ENCODE peak calls at places on chromosomes 1 and 21, in six cellular contexts. S is ELR, G is RCC 7860, N is fibroblast of villous mesenchyme, C is WERI-Rb-1, R is GM13977. I is an unnamed sample.

GRCh38 chr1:55789466-55789865 is 574.3 kb upstream of the USP24 start:
- DNase-seq in C (no peak), N (no peak), S (no peak), G (peak), R (no peak), I (no peak)

GRCh38 chr1:193275773-193276172 is 89.4 kb upstream of the B3GALT2 start:
- DNase-seq in N (no peak), S (peak), C (peak), R (no peak), G (no peak), I (no peak)

GRCh38 chr1:43890815-43891214 is 42.8 kb upstream of the ARTN start:
- DNase-seq in N (peak), S (peak), R (no peak), C (no peak), G (no peak), I (no peak)

GRCh38 chr1:246592695-246593094 is 26.4 kb downstream of the CNST start:
- DNase-seq in C (no peak), S (peak), N (peak), R (no peak), G (no peak), I (no peak)

GRCh38 chr1:170503691-170504090 is 28.3 kb upstream of the GORAB start:
- DNase-seq in G (no peak), N (no peak), C (no peak), R (no peak), S (no peak), I (no peak)

GRCh38 chr1:37764888-37765441 is at the start of gene EPHA10:
- DNase-seq in G (no peak), C (peak), S (no peak), N (no peak), R (no peak), I (no peak)

GRCh38 chr1:9149837-9150581 is 21.1 kb upstream of the GPR157 start:
- DNase-seq in C (no peak), S (no peak), G (no peak), R (no peak), N (no peak), I (no peak)

GRCh38 chr1:156556354-156556753 is 16.0 kb downstream of the IQGAP3 start:
- DNase-seq in N (no peak), G (no peak), S (no peak), C (no peak), R (no peak), I (no peak)

GRCh38 chr1:153841463-153841994 is 66.3 kb downstream of the SLC27A3 start:
- DNase-seq in N (peak), G (no peak), S (peak), R (no peak), C (no peak), I (no peak)

GRCh38 chr1:63883494-63884235 is 109.8 kb downstream of the ROR1 start:
- DNase-seq in N (no peak), G (no peak), R (no peak), C (no peak), S (no peak), I (no peak)

GRCh38 chr1:94908190-94908589 is 18.7 kb downstream of the CNN3 start:
- DNase-seq in S (no peak), R (no peak), G (no peak), C (no peak), N (no peak), I (no peak)

GRCh38 chr1:66532798-66533783 is 862 bp upstream of the SGIP1 start:
- DNase-seq in S (peak), N (peak), R (no peak), G (no peak), C (no peak), I (no peak)

GRCh38 chr1:109441105-109441504 is 14.9 kb upstream of the PSMA5 start:
- DNase-seq in N (peak), S (no peak), R (no peak), C (no peak), G (no peak), I (no peak)

GRCh38 chr1:180249725-180250498 is 19.8 kb downstream of the LHX4 start:
- DNase-seq in S (peak), C (no peak), G (no peak), R (no peak), N (no peak), I (no peak)

GRCh38 chr1:58432813-58433668 is 113.5 kb downstream of the OMA1 start:
- DNase-seq in C (peak), R (peak), N (peak), G (peak), S (peak), I (no peak)

GRCh38 chr1:73593804-73594203 is 604.2 kb downstream of the LRRIQ3 start:
- DNase-seq in R (no peak), S (peak), C (no peak), G (no peak), N (no peak), I (no peak)

GRCh38 chr21:37804001-37804400 is 112.3 kb downstream of the KCNJ6 start:
- DNase-seq in C (no peak), R (no peak), N (no peak), S (no peak), G (no peak), I (no peak)

GRCh38 chr21:30695956-30696355 is 22.6 kb downstream of the KRTAP21-3 start:
- DNase-seq in S (no peak), G (no peak), N (no peak), R (no peak), C (no peak), I (no peak)

GRCh38 chr1:222617367-222617951 is 438 bp upstream of the MIA3 start:
- DNase-seq in C (peak), S (peak), N (peak), G (peak), R (peak), I (peak)

GRCh38 chr1:51316113-51316763 is 14.1 kb downstream of the TTC39A start:
- DNase-seq in S (no peak), N (no peak), R (no peak), C (no peak), G (peak), I (no peak)

GRCh38 chr1:20602851-20603450 is 14.1 kb downstream of the CDA start:
- DNase-seq in G (peak), R (no peak), C (no peak), S (peak), N (no peak), I (no peak)

GRCh38 chr1:90850925-90851710 is 134.0 kb upstream of the BARHL2 start:
- DNase-seq in N (peak), R (peak), C (peak), G (peak), S (peak), I (peak)

GRCh38 chr1:76090284-76091180 is 16.0 kb downstream of the ST6GALNAC3 start:
- DNase-seq in C (no peak), N (no peak), R (no peak), G (peak), S (no peak), I (no peak)

GRCh38 chr1:11746092-11746491 is 10.2 kb downstream of the AGTRAP start:
- DNase-seq in S (peak), R (no peak), C (no peak), G (no peak), N (no peak), I (no peak)

GRCh38 chr1:150562384-150563339 is 13.5 kb downstream of the ADAMTSL4 start:
- DNase-seq in N (peak), R (peak), C (no peak), S (peak), G (no peak), I (peak)

GRCh38 chr1:71561206-71561605 is 480.4 kb upstream of the ZRANB2 start:
- DNase-seq in G (no peak), N (no peak), S (peak), C (no peak), R (no peak), I (no peak)

GRCh38 chr1:30287976-30288375 is 435.4 kb downstream of the MATN1 start:
- DNase-seq in N (no peak), S (no peak), G (no peak), C (no peak), R (no peak), I (no peak)

GRCh38 chr21:17742181-17742580 is 77.0 kb downstream of the C21orf91 start:
- DNase-seq in S (no peak), R (no peak), C (no peak), N (no peak), G (no peak), I (no peak)

GRCh38 chr1:116560704-116561490 is 9.9 kb downstream of the CD58 start:
- DNase-seq in S (no peak), N (no peak), R (no peak), G (no peak), C (no peak), I (no peak)

GRCh38 chr1:161726631-161727342 is 5.4 kb downstream of the FCRLB start:
- DNase-seq in C (peak), R (peak), S (peak), N (peak), G (peak), I (peak)

GRCh38 chr1:8443558-8444194 is 125.8 kb downstream of the SLC45A1 start:
- DNase-seq in N (no peak), R (no peak), G (no peak), C (no peak), S (peak), I (no peak)

GRCh38 chr1:216464489-216464888 is 41.2 kb upstream of the USH2A start:
- DNase-seq in S (peak), R (no peak), G (peak), N (peak), C (no peak), I (no peak)

GRCh38 chr1:22350987-22351756 is 100.5 kb upstream of the ZBTB40 start:
- DNase-seq in R (no peak), C (peak), S (no peak), G (no peak), N (no peak), I (no peak)

GRCh38 chr1:168506204-168506819 is 37.5 kb downstream of the XCL2 start:
- DNase-seq in C (no peak), G (peak), N (no peak), R (no peak), S (peak), I (no peak)

GRCh38 chr1:193372553-193372952 is 186.1 kb upstream of the B3GALT2 start:
- DNase-seq in G (no peak), N (no peak), S (no peak), C (no peak), R (no peak), I (no peak)

GRCh38 chr1:225915538-225915991 is 8.5 kb downstream of the PYCR2 start:
- DNase-seq in R (no peak), C (peak), N (no peak), G (no peak), S (no peak), I (no peak)

GRCh38 chr1:59433440-59433813 is 136.5 kb downstream of the FGGY start:
- DNase-seq in G (peak), N (no peak), C (no peak), R (no peak), S (peak), I (no peak)

GRCh38 chr21:45265721-45266517 is 21.8 kb downstream of the POFUT2 start:
- DNase-seq in R (no peak), C (peak), S (no peak), N (no peak), G (no peak), I (no peak)

GRCh38 chr21:21463456-21463855 is 465.2 kb downstream of the NCAM2 start:
- DNase-seq in R (no peak), S (peak), C (no peak), N (no peak), G (no peak), I (no peak)

I was measured in effector memory CD4-positive, alpha-beta T cell.